ENCODE peak calls at places on chromosomes 11 and 22, in four cellular contexts. One of them, this sample, is unnamed.

GRCh38 chr22:31973739-31974138 is 29.4 kb downstream of the YWHAH start:
- DNase-seq in tibial artery: no peak
- DNase-seq in fibroblast of villous mesenchyme: no peak
- DNase-seq in stimulated activated naive CD4-positive, alpha-beta T cell treated with Interleukin-2 at 50 U/mL for 16 hours: no peak
- DNase-seq in this sample: no peak

GRCh38 chr11:28483072-28483867 is 375.1 kb downstream of the METTL15 start:
- DNase-seq in fibroblast of villous mesenchyme: no peak
- DNase-seq in tibial artery: no peak
- DNase-seq in stimulated activated naive CD4-positive, alpha-beta T cell treated with Interleukin-2 at 50 U/mL for 16 hours: no peak
- DNase-seq in this sample: no peak

GRCh38 chr11:1229471-1230120 is 6.7 kb downstream of the MUC5B start:
- DNase-seq in tibial artery: no peak
- DNase-seq in fibroblast of villous mesenchyme: no peak
- DNase-seq in stimulated activated naive CD4-positive, alpha-beta T cell treated with Interleukin-2 at 50 U/mL for 16 hours: no peak
- DNase-seq in this sample: no peak

GRCh38 chr22:33038131-33038772 is 19.9 kb downstream of the SYN3 start:
- DNase-seq in stimulated activated naive CD4-positive, alpha-beta T cell treated with Interleukin-2 at 50 U/mL for 16 hours: no peak
- DNase-seq in tibial artery: no peak
- DNase-seq in fibroblast of villous mesenchyme: no peak
- DNase-seq in this sample: peak

GRCh38 chr22:37254206-37254866 is 10.3 kb upstream of the RAC2 start:
- DNase-seq in tibial artery: no peak
- DNase-seq in stimulated activated naive CD4-positive, alpha-beta T cell treated with Interleukin-2 at 50 U/mL for 16 hours: no peak
- DNase-seq in fibroblast of villous mesenchyme: peak
- DNase-seq in this sample: peak

GRCh38 chr22:30804626-30805025 is 110.0 kb downstream of the OSBP2 start:
- DNase-seq in tibial artery: no peak
- DNase-seq in fibroblast of villous mesenchyme: no peak
- DNase-seq in stimulated activated naive CD4-positive, alpha-beta T cell treated with Interleukin-2 at 50 U/mL for 16 hours: no peak
- DNase-seq in this sample: no peak

GRCh38 chr11:45885274-45885920 is at the start of gene MAPK8IP1:
- DNase-seq in tibial artery: no peak
- DNase-seq in fibroblast of villous mesenchyme: peak
- DNase-seq in stimulated activated naive CD4-positive, alpha-beta T cell treated with Interleukin-2 at 50 U/mL for 16 hours: peak
- DNase-seq in this sample: peak

GRCh38 chr11:126282361-126282741 is 542 bp upstream of the TIRAP start:
- DNase-seq in tibial artery: peak
- DNase-seq in fibroblast of villous mesenchyme: peak
- DNase-seq in stimulated activated naive CD4-positive, alpha-beta T cell treated with Interleukin-2 at 50 U/mL for 16 hours: no peak
- DNase-seq in this sample: peak

GRCh38 chr11:75821202-75821601 is 6.2 kb downstream of the UVRAG start:
- DNase-seq in tibial artery: no peak
- DNase-seq in stimulated activated naive CD4-positive, alpha-beta T cell treated with Interleukin-2 at 50 U/mL for 16 hours: no peak
- DNase-seq in fibroblast of villous mesenchyme: no peak
- DNase-seq in this sample: no peak

This sample was measured in choroid plexus epithelial cell.